ENCODE peak calls at places on chromosome 18, in eight cellular contexts. One of them, this sample, is unnamed.

GRCh38 chr18:48293954-48294893 is 115.0 kb downstream of the ZBTB7C start:
- DNase-seq in astrocyte of the spinal cord: no peak
- DNase-seq in GDM1: no peak
- DNase-seq in activated T-helper 1 cell treated with anti-CD3 and anti-CD28 coated beads, Interleukin-2, amount 50 U/mL, for 16 hours: no peak
- DNase-seq in hypothalamus: no peak
- DNase-seq in progenitor cell of endocrine pancreas: no peak
- DNase-seq in IMR-90: no peak
- DNase-seq in PC-3: peak
- DNase-seq in this sample: peak

GRCh38 chr18:58453167-58453804 is 175.6 kb downstream of the ALPK2 start:
- DNase-seq in astrocyte of the spinal cord: no peak
- DNase-seq in GDM1: no peak
- DNase-seq in activated T-helper 1 cell treated with anti-CD3 and anti-CD28 coated beads, Interleukin-2, amount 50 U/mL, for 16 hours: no peak
- DNase-seq in hypothalamus: no peak
- DNase-seq in progenitor cell of endocrine pancreas: no peak
- DNase-seq in IMR-90: no peak
- DNase-seq in PC-3: no peak
- DNase-seq in this sample: no peak

GRCh38 chr18:37575646-37576045 is 10.0 kb upstream of the CELF4 start:
- DNase-seq in astrocyte of the spinal cord: no peak
- DNase-seq in GDM1: no peak
- DNase-seq in activated T-helper 1 cell treated with anti-CD3 and anti-CD28 coated beads, Interleukin-2, amount 50 U/mL, for 16 hours: no peak
- DNase-seq in hypothalamus: no peak
- DNase-seq in progenitor cell of endocrine pancreas: no peak
- DNase-seq in IMR-90: no peak
- DNase-seq in PC-3: no peak
- DNase-seq in this sample: no peak

GRCh38 chr18:53984021-53984420 is 240.4 kb downstream of the MBD2 start:
- DNase-seq in astrocyte of the spinal cord: peak
- DNase-seq in GDM1: no peak
- DNase-seq in activated T-helper 1 cell treated with anti-CD3 and anti-CD28 coated beads, Interleukin-2, amount 50 U/mL, for 16 hours: no peak
- DNase-seq in hypothalamus: no peak
- DNase-seq in progenitor cell of endocrine pancreas: no peak
- DNase-seq in IMR-90: no peak
- DNase-seq in PC-3: peak
- DNase-seq in this sample: peak

GRCh38 chr18:3305354-3305762 is 43.4 kb downstream of the MYL12B start:
- DNase-seq in astrocyte of the spinal cord: peak
- DNase-seq in GDM1: peak
- DNase-seq in activated T-helper 1 cell treated with anti-CD3 and anti-CD28 coated beads, Interleukin-2, amount 50 U/mL, for 16 hours: peak
- DNase-seq in hypothalamus: no peak
- DNase-seq in progenitor cell of endocrine pancreas: no peak
- DNase-seq in IMR-90: peak
- DNase-seq in PC-3: peak
- DNase-seq in this sample: peak

GRCh38 chr18:35478520-35479435 is 19.0 kb downstream of the INO80C start:
- DNase-seq in astrocyte of the spinal cord: peak
- DNase-seq in GDM1: no peak
- DNase-seq in activated T-helper 1 cell treated with anti-CD3 and anti-CD28 coated beads, Interleukin-2, amount 50 U/mL, for 16 hours: no peak
- DNase-seq in hypothalamus: peak
- DNase-seq in progenitor cell of endocrine pancreas: no peak
- DNase-seq in IMR-90: peak
- DNase-seq in PC-3: peak
- DNase-seq in this sample: peak

GRCh38 chr18:8800445-8800844 is 95.1 kb downstream of the MTCL1 start:
- DNase-seq in astrocyte of the spinal cord: peak
- DNase-seq in GDM1: no peak
- DNase-seq in activated T-helper 1 cell treated with anti-CD3 and anti-CD28 coated beads, Interleukin-2, amount 50 U/mL, for 16 hours: no peak
- DNase-seq in hypothalamus: no peak
- DNase-seq in progenitor cell of endocrine pancreas: no peak
- DNase-seq in IMR-90: peak
- DNase-seq in PC-3: peak
- DNase-seq in this sample: peak

GRCh38 chr18:55830490-55830889 is 242.5 kb upstream of the TCF4 start:
- DNase-seq in astrocyte of the spinal cord: no peak
- DNase-seq in GDM1: no peak
- DNase-seq in activated T-helper 1 cell treated with anti-CD3 and anti-CD28 coated beads, Interleukin-2, amount 50 U/mL, for 16 hours: no peak
- DNase-seq in hypothalamus: no peak
- DNase-seq in progenitor cell of endocrine pancreas: no peak
- DNase-seq in IMR-90: no peak
- DNase-seq in PC-3: no peak
- DNase-seq in this sample: peak

GRCh38 chr18:22983175-22983574 is 50.0 kb downstream of the RBBP8 start:
- DNase-seq in astrocyte of the spinal cord: peak
- DNase-seq in GDM1: no peak
- DNase-seq in activated T-helper 1 cell treated with anti-CD3 and anti-CD28 coated beads, Interleukin-2, amount 50 U/mL, for 16 hours: no peak
- DNase-seq in hypothalamus: no peak
- DNase-seq in progenitor cell of endocrine pancreas: no peak
- DNase-seq in IMR-90: peak
- DNase-seq in PC-3: peak
- DNase-seq in this sample: peak

GRCh38 chr18:8730080-8730827 is 24.9 kb downstream of the MTCL1 start:
- DNase-seq in astrocyte of the spinal cord: peak
- DNase-seq in GDM1: no peak
- DNase-seq in activated T-helper 1 cell treated with anti-CD3 and anti-CD28 coated beads, Interleukin-2, amount 50 U/mL, for 16 hours: no peak
- DNase-seq in hypothalamus: peak
- DNase-seq in progenitor cell of endocrine pancreas: no peak
- DNase-seq in IMR-90: peak
- DNase-seq in PC-3: peak
- DNase-seq in this sample: peak

GRCh38 chr18:36284671-36285295 is 12.7 kb upstream of the FHOD3 start:
- DNase-seq in astrocyte of the spinal cord: peak
- DNase-seq in GDM1: peak
- DNase-seq in activated T-helper 1 cell treated with anti-CD3 and anti-CD28 coated beads, Interleukin-2, amount 50 U/mL, for 16 hours: no peak
- DNase-seq in hypothalamus: no peak
- DNase-seq in progenitor cell of endocrine pancreas: no peak
- DNase-seq in IMR-90: peak
- DNase-seq in PC-3: peak
- DNase-seq in this sample: peak

GRCh38 chr18:2983296-2983695 is 29.6 kb downstream of the LPIN2 start:
- DNase-seq in astrocyte of the spinal cord: no peak
- DNase-seq in GDM1: no peak
- DNase-seq in activated T-helper 1 cell treated with anti-CD3 and anti-CD28 coated beads, Interleukin-2, amount 50 U/mL, for 16 hours: no peak
- DNase-seq in hypothalamus: no peak
- DNase-seq in progenitor cell of endocrine pancreas: no peak
- DNase-seq in IMR-90: no peak
- DNase-seq in PC-3: no peak
- DNase-seq in this sample: no peak

GRCh38 chr18:78069784-78070664 is 820.4 kb downstream of the GALR1 start:
- DNase-seq in astrocyte of the spinal cord: no peak
- DNase-seq in GDM1: no peak
- DNase-seq in activated T-helper 1 cell treated with anti-CD3 and anti-CD28 coated beads, Interleukin-2, amount 50 U/mL, for 16 hours: no peak
- DNase-seq in hypothalamus: peak
- DNase-seq in progenitor cell of endocrine pancreas: no peak
- DNase-seq in IMR-90: no peak
- DNase-seq in PC-3: no peak
- DNase-seq in this sample: peak

GRCh38 chr18:58996131-58996632 is 131.5 kb downstream of the ZNF532 start:
- DNase-seq in astrocyte of the spinal cord: peak
- DNase-seq in GDM1: no peak
- DNase-seq in activated T-helper 1 cell treated with anti-CD3 and anti-CD28 coated beads, Interleukin-2, amount 50 U/mL, for 16 hours: no peak
- DNase-seq in hypothalamus: no peak
- DNase-seq in progenitor cell of endocrine pancreas: no peak
- DNase-seq in IMR-90: peak
- DNase-seq in PC-3: peak
- DNase-seq in this sample: peak

GRCh38 chr18:11146947-11147345 is 2.4 kb downstream of the PIEZO2 start:
- DNase-seq in astrocyte of the spinal cord: no peak
- DNase-seq in GDM1: no peak
- DNase-seq in activated T-helper 1 cell treated with anti-CD3 and anti-CD28 coated beads, Interleukin-2, amount 50 U/mL, for 16 hours: no peak
- DNase-seq in hypothalamus: no peak
- DNase-seq in progenitor cell of endocrine pancreas: no peak
- DNase-seq in IMR-90: no peak
- DNase-seq in PC-3: no peak
- DNase-seq in this sample: no peak

GRCh38 chr18:53819671-53820070 is 404.8 kb downstream of the MBD2 start:
- DNase-seq in astrocyte of the spinal cord: no peak
- DNase-seq in GDM1: no peak
- DNase-seq in activated T-helper 1 cell treated with anti-CD3 and anti-CD28 coated beads, Interleukin-2, amount 50 U/mL, for 16 hours: no peak
- DNase-seq in hypothalamus: no peak
- DNase-seq in progenitor cell of endocrine pancreas: no peak
- DNase-seq in IMR-90: no peak
- DNase-seq in PC-3: no peak
- DNase-seq in this sample: no peak

GRCh38 chr18:44126598-44126997 is 554.1 kb upstream of the SETBP1 start:
- DNase-seq in astrocyte of the spinal cord: no peak
- DNase-seq in GDM1: no peak
- DNase-seq in activated T-helper 1 cell treated with anti-CD3 and anti-CD28 coated beads, Interleukin-2, amount 50 U/mL, for 16 hours: no peak
- DNase-seq in hypothalamus: no peak
- DNase-seq in progenitor cell of endocrine pancreas: no peak
- DNase-seq in IMR-90: no peak
- DNase-seq in PC-3: no peak
- DNase-seq in this sample: no peak

GRCh38 chr18:50896093-50896492 is 17.2 kb downstream of the ME2 start:
- DNase-seq in astrocyte of the spinal cord: no peak
- DNase-seq in GDM1: no peak
- DNase-seq in activated T-helper 1 cell treated with anti-CD3 and anti-CD28 coated beads, Interleukin-2, amount 50 U/mL, for 16 hours: no peak
- DNase-seq in hypothalamus: no peak
- DNase-seq in progenitor cell of endocrine pancreas: no peak
- DNase-seq in IMR-90: no peak
- DNase-seq in PC-3: no peak
- DNase-seq in this sample: no peak

GRCh38 chr18:77970814-77971213 is 721.2 kb downstream of the GALR1 start:
- DNase-seq in astrocyte of the spinal cord: no peak
- DNase-seq in GDM1: no peak
- DNase-seq in activated T-helper 1 cell treated with anti-CD3 and anti-CD28 coated beads, Interleukin-2, amount 50 U/mL, for 16 hours: no peak
- DNase-seq in hypothalamus: no peak
- DNase-seq in progenitor cell of endocrine pancreas: no peak
- DNase-seq in IMR-90: no peak
- DNase-seq in PC-3: no peak
- DNase-seq in this sample: no peak

GRCh38 chr18:77702686-77703085 is 453.0 kb downstream of the GALR1 start:
- DNase-seq in astrocyte of the spinal cord: peak
- DNase-seq in GDM1: no peak
- DNase-seq in activated T-helper 1 cell treated with anti-CD3 and anti-CD28 coated beads, Interleukin-2, amount 50 U/mL, for 16 hours: no peak
- DNase-seq in hypothalamus: no peak
- DNase-seq in progenitor cell of endocrine pancreas: no peak
- DNase-seq in IMR-90: peak
- DNase-seq in PC-3: peak
- DNase-seq in this sample: peak

This sample was measured in M059J.